ENCODE peak calls at places on chromosomes 2 and 18, in eight cellular contexts. Y is GM13977; J is CD8-positive, alpha-beta T cell; D is WTC11; I is lung; S is lower leg skin; H is GM10248; C is IMR-90. A is an unnamed sample.

GRCh38 chr18:54127759-54128378 is 96.6 kb downstream of the MBD2 start:
- DNase-seq in I (no peak), D (peak), J (no peak), C (peak), Y (peak), H (peak), S (no peak), A (peak)

GRCh38 chr2:231057590-231057989 is 923 bp downstream of the PSMD1 start:
- DNase-seq in S (no peak), H (no peak), C (peak), J (no peak), I (no peak), Y (no peak), D (no peak), A (no peak)

GRCh38 chr2:207926133-207927076 is 98.9 kb downstream of the PLEKHM3 start:
- DNase-seq in H (no peak), S (peak), Y (no peak), I (peak), C (peak), J (no peak), D (no peak), A (peak)

GRCh38 chr2:239357954-239358754 is 42.7 kb downstream of the HDAC4 start:
- DNase-seq in D (no peak), H (no peak), C (peak), I (no peak), Y (no peak), S (no peak), J (no peak), A (no peak)

GRCh38 chr2:240123821-240124650 is 12.1 kb downstream of the COPS9 start:
- DNase-seq in J (no peak), C (no peak), D (no peak), H (no peak), S (no peak), I (no peak), Y (no peak), A (no peak)

GRCh38 chr18:79733996-79734770 is 54.6 kb downstream of the CTDP1 start:
- DNase-seq in D (no peak), C (no peak), J (no peak), H (no peak), I (peak), Y (no peak), S (no peak), A (no peak)

GRCh38 chr2:58448065-58448507 is 207.0 kb upstream of the FANCL start:
- DNase-seq in I (no peak), S (no peak), D (peak), H (peak), Y (peak), J (no peak), C (peak), A (peak)

GRCh38 chr18:58862851-58863538 is 1.7 kb upstream of the ZNF532 start:
- DNase-seq in I (peak), H (peak), D (no peak), C (peak), Y (peak), S (no peak), J (no peak), A (peak)

GRCh38 chr2:143451622-143452021 is 322.4 kb downstream of the ARHGAP15 start:
- DNase-seq in C (peak), D (no peak), J (no peak), Y (peak), I (no peak), H (no peak), S (no peak), A (peak)

GRCh38 chr2:20599001-20599600 is 51.8 kb downstream of the HS1BP3 start:
- DNase-seq in Y (no peak), I (no peak), H (no peak), C (no peak), J (no peak), S (no peak), D (no peak), A (no peak)

GRCh38 chr2:68565858-68566257 is 77.5 kb upstream of the PROKR1 start:
- DNase-seq in H (no peak), D (no peak), Y (no peak), I (no peak), J (no peak), S (no peak), C (peak), A (peak)

GRCh38 chr2:239366740-239367139 is 34.1 kb downstream of the HDAC4 start:
- DNase-seq in I (no peak), J (no peak), D (no peak), Y (no peak), S (no peak), C (no peak), H (no peak), A (no peak)

GRCh38 chr2:8581601-8582041 is 100.2 kb upstream of the ID2 start:
- DNase-seq in C (no peak), I (no peak), D (no peak), H (no peak), J (no peak), Y (no peak), S (no peak), A (no peak)

GRCh38 chr2:236653863-236654262 is 84.2 kb downstream of the ACKR3 start:
- DNase-seq in I (no peak), J (no peak), H (no peak), Y (no peak), D (no peak), S (peak), C (no peak), A (no peak)

GRCh38 chr18:832085-832681 is 20.1 kb upstream of the YES1 start:
- DNase-seq in I (no peak), S (no peak), C (no peak), D (peak), J (no peak), Y (no peak), H (no peak), A (peak)

GRCh38 chr2:7377861-7378569 is 460.8 kb downstream of the RNF144A start:
- DNase-seq in Y (no peak), I (no peak), D (peak), C (no peak), J (no peak), S (no peak), H (no peak), A (peak)

GRCh38 chr2:152343426-152343825 is 8.5 kb downstream of the FMNL2 start:
- DNase-seq in C (no peak), J (no peak), Y (no peak), H (no peak), S (no peak), I (no peak), D (no peak), A (no peak)

GRCh38 chr18:45657357-45658335 is 42.4 kb downstream of the SLC14A2 start:
- DNase-seq in I (no peak), H (no peak), D (no peak), J (peak), S (no peak), Y (no peak), C (peak), A (no peak)

GRCh38 chr2:218307415-218308090 is 15.2 kb upstream of the TMBIM1 start:
- DNase-seq in Y (no peak), I (no peak), C (no peak), D (no peak), H (no peak), J (no peak), S (no peak), A (no peak)

GRCh38 chr2:70904371-70905216 is 31.1 kb upstream of the ATP6V1B1 start:
- DNase-seq in J (no peak), C (no peak), D (peak), S (no peak), H (peak), Y (no peak), I (peak), A (no peak)

GRCh38 chr2:54574107-54574859 is 118.2 kb downstream of the SPTBN1 start:
- DNase-seq in Y (no peak), J (peak), H (no peak), C (peak), I (peak), D (no peak), S (peak), A (peak)

GRCh38 chr18:45167109-45167551 is 448.1 kb upstream of the SLC14A2 start:
- DNase-seq in C (peak), I (no peak), D (no peak), J (no peak), Y (peak), H (no peak), S (no peak), A (peak)

GRCh38 chr2:65358690-65359400 is 73.6 kb downstream of the SPRED2 start:
- DNase-seq in I (no peak), J (no peak), H (no peak), D (no peak), C (peak), Y (no peak), S (no peak), A (no peak)

GRCh38 chr2:137179542-137179941 is 414.2 kb downstream of the THSD7B start:
- DNase-seq in Y (no peak), H (no peak), S (no peak), C (no peak), I (no peak), D (no peak), J (no peak), A (no peak)

GRCh38 chr2:62379576-62379975 is 126.4 kb downstream of the TMEM17 start:
- DNase-seq in D (no peak), I (no peak), J (no peak), S (no peak), H (no peak), C (no peak), Y (no peak), A (no peak)

GRCh38 chr18:23805898-23806297 is 116.6 kb downstream of the LAMA3 start:
- DNase-seq in D (no peak), Y (no peak), C (peak), I (no peak), S (no peak), H (no peak), J (no peak), A (no peak)

GRCh38 chr2:197310271-197310939 is at the start of gene ANKRD44:
- DNase-seq in C (peak), D (peak), S (peak), I (peak), J (peak), H (peak), Y (peak), A (peak)
- TF ChIP-seq CTCF in C (peak), D (no peak), S (no peak), I (peak), J (no peak), H (peak), Y (peak), A (peak)

GRCh38 chr2:233334915-233335314 is 19.4 kb upstream of the DGKD start:
- DNase-seq in D (no peak), H (no peak), J (no peak), I (no peak), S (no peak), Y (no peak), C (no peak), A (no peak)
- TF ChIP-seq CTCF in D (no peak), H (no peak), J (no peak), I (no peak), S (no peak), Y (no peak), C (no peak), A (no peak)

GRCh38 chr2:98608118-98608961 is at the start of the genes COA5 and UNC50:
- DNase-seq in J (peak), Y (peak), C (peak), D (peak), H (peak), S (peak), I (peak), A (peak)
- TF ChIP-seq CTCF in J (no peak), Y (peak), C (peak), D (no peak), H (no peak), S (no peak), I (no peak), A (peak)

GRCh38 chr2:190336420-190336819 is 7.0 kb upstream of the INPP1 start:
- DNase-seq in Y (no peak), J (no peak), S (no peak), H (no peak), I (no peak), D (no peak), C (no peak), A (no peak)
- TF ChIP-seq CTCF in Y (no peak), J (no peak), S (no peak), H (no peak), I (no peak), D (no peak), C (no peak), A (no peak)

GRCh38 chr2:86025229-86025820 is 80.4 kb downstream of the POLR1A start:
- DNase-seq in D (no peak), H (no peak), I (no peak), J (no peak), C (no peak), S (no peak), Y (no peak), A (no peak)
- TF ChIP-seq CTCF in D (no peak), H (no peak), I (no peak), J (no peak), C (no peak), S (no peak), Y (no peak), A (no peak)

A was measured in hepatocyte.